ENCODE peak calls at places on chromosomes 5 and 9, in four cellular contexts. U, K, W and B are unnamed samples.

GRCh38 chr5:81519217-81519905 is 125.4 kb upstream of the ACOT12 start:
- DNase-seq in W (no peak), U (no peak), K (no peak), B (no peak)

GRCh38 chr9:131237931-131238401 is 38.3 kb downstream of the FAM78A start:
- DNase-seq in K (peak), W (peak), U (peak), B (peak)

GRCh38 chr9:133125706-133126696 is 5.0 kb upstream of the RALGDS start:
- DNase-seq in U (no peak), K (peak), W (peak), B (peak)

GRCh38 chr9:77712533-77713130 is 64.5 kb upstream of the GNA14 start:
- DNase-seq in W (peak), U (no peak), K (no peak), B (no peak)

GRCh38 chr5:54861212-54861894 is 124.0 kb downstream of the ESM1 start:
- DNase-seq in U (no peak), W (no peak), K (no peak), B (no peak)

GRCh38 chr9:135050072-135050990 is 37.1 kb upstream of the OLFM1 start:
- DNase-seq in U (no peak), K (peak), W (no peak), B (no peak)

GRCh38 chr5:168782172-168782571 is 203.0 kb upstream of the PANK3 start:
- DNase-seq in K (no peak), W (no peak), U (no peak), B (no peak)

GRCh38 chr5:171418982-171419662 is at the start of gene FGF18:
- DNase-seq in U (peak), W (peak), K (no peak), B (no peak)

GRCh38 chr5:78552729-78553341 is 95.7 kb downstream of the LHFPL2 start:
- DNase-seq in W (no peak), U (no peak), K (no peak), B (no peak)